ENCODE peak calls at places on chromosomes 12 and 14, in five cellular contexts. One of them, this sample, is unnamed.

GRCh38 chr14:28704153-28704552 is 62.4 kb upstream of the FOXG1 start:
- DNase-seq in naive thymus-derived CD8-positive, alpha-beta T cell: no peak
- DNase-seq in hepatic stellate cell: no peak
- DNase-seq in psoas muscle: no peak
- DNase-seq in left ventricle myocardium inferior: no peak
- DNase-seq in this sample: no peak

GRCh38 chr14:72154645-72155378 is 222.6 kb downstream of the RGS6 start:
- DNase-seq in psoas muscle: no peak
- DNase-seq in hepatic stellate cell: no peak
- DNase-seq in left ventricle myocardium inferior: no peak
- DNase-seq in naive thymus-derived CD8-positive, alpha-beta T cell: no peak
- DNase-seq in this sample: no peak

GRCh38 chr14:99574099-99574880 is 29.7 kb downstream of the CCDC85C start:
- DNase-seq in left ventricle myocardium inferior: peak
- DNase-seq in hepatic stellate cell: peak
- DNase-seq in naive thymus-derived CD8-positive, alpha-beta T cell: no peak
- DNase-seq in psoas muscle: no peak
- DNase-seq in this sample: peak

GRCh38 chr12:132593938-132594358 is 16.4 kb downstream of the LRCOL1 start:
- DNase-seq in left ventricle myocardium inferior: peak
- DNase-seq in hepatic stellate cell: peak
- DNase-seq in psoas muscle: peak
- DNase-seq in naive thymus-derived CD8-positive, alpha-beta T cell: no peak
- DNase-seq in this sample: peak

GRCh38 chr14:51609251-51609986 is 42.3 kb upstream of the FRMD6 start:
- DNase-seq in naive thymus-derived CD8-positive, alpha-beta T cell: no peak
- DNase-seq in hepatic stellate cell: no peak
- DNase-seq in left ventricle myocardium inferior: no peak
- DNase-seq in psoas muscle: no peak
- DNase-seq in this sample: peak

GRCh38 chr12:98253207-98253606 is 262.2 kb upstream of the TMPO start:
- DNase-seq in naive thymus-derived CD8-positive, alpha-beta T cell: no peak
- DNase-seq in left ventricle myocardium inferior: no peak
- DNase-seq in hepatic stellate cell: no peak
- DNase-seq in psoas muscle: no peak
- DNase-seq in this sample: no peak

GRCh38 chr14:56555921-56556570 is 23.6 kb upstream of the TMEM260 start:
- DNase-seq in naive thymus-derived CD8-positive, alpha-beta T cell: no peak
- DNase-seq in psoas muscle: no peak
- DNase-seq in hepatic stellate cell: no peak
- DNase-seq in left ventricle myocardium inferior: no peak
- DNase-seq in this sample: peak

GRCh38 chr12:48985901-48986300 is 7.8 kb downstream of the WNT1 start:
- DNase-seq in left ventricle myocardium inferior: no peak
- DNase-seq in psoas muscle: no peak
- DNase-seq in naive thymus-derived CD8-positive, alpha-beta T cell: no peak
- DNase-seq in hepatic stellate cell: no peak
- DNase-seq in this sample: no peak

GRCh38 chr12:131916306-131917138 is 12.6 kb upstream of the PUS1 start:
- DNase-seq in hepatic stellate cell: no peak
- DNase-seq in naive thymus-derived CD8-positive, alpha-beta T cell: no peak
- DNase-seq in psoas muscle: peak
- DNase-seq in left ventricle myocardium inferior: no peak
- DNase-seq in this sample: no peak

GRCh38 chr12:13772264-13772663 is 209.1 kb downstream of the GRIN2B start:
- DNase-seq in hepatic stellate cell: no peak
- DNase-seq in left ventricle myocardium inferior: no peak
- DNase-seq in psoas muscle: no peak
- DNase-seq in naive thymus-derived CD8-positive, alpha-beta T cell: no peak
- DNase-seq in this sample: no peak

GRCh38 chr12:8446642-8447547 is 8.9 kb upstream of the CLEC6A start:
- DNase-seq in psoas muscle: no peak
- DNase-seq in left ventricle myocardium inferior: no peak
- DNase-seq in hepatic stellate cell: no peak
- DNase-seq in naive thymus-derived CD8-positive, alpha-beta T cell: no peak
- DNase-seq in this sample: no peak

GRCh38 chr12:114479831-114480230 is 73.9 kb upstream of the TBX5 start:
- DNase-seq in left ventricle myocardium inferior: no peak
- DNase-seq in hepatic stellate cell: no peak
- DNase-seq in psoas muscle: no peak
- DNase-seq in naive thymus-derived CD8-positive, alpha-beta T cell: no peak
- DNase-seq in this sample: no peak